ENCODE peak calls at places on chromosome 14, in seven cellular contexts. One of them, this sample, is unnamed.

GRCh38 chr14:54219281-54220121 is 177.3 kb upstream of the CDKN3 start:
- DNase-seq in H1: peak; percentile 67
- DNase-seq in HCT116: no peak
- DNase-seq in HepG2: no peak
- DNase-seq in GM12878: no peak
- DNase-seq in SK-N-SH: peak; percentile 48
- DNase-seq in K562: no peak
- DNase-seq in this sample: no peak

GRCh38 chr14:50366115-50366514 is 30.6 kb downstream of the CDKL1 start:
- DNase-seq in K562: no peak
- DNase-seq in H1: no peak
- DNase-seq in SK-N-SH: no peak
- DNase-seq in HCT116: no peak
- DNase-seq in GM12878: no peak
- DNase-seq in HepG2: no peak
- DNase-seq in this sample: no peak

GRCh38 chr14:94615254-94615653 is 3.1 kb downstream of the SERPINA3 start:
- DNase-seq in HepG2: no peak
- DNase-seq in K562: no peak
- DNase-seq in SK-N-SH: no peak
- DNase-seq in HCT116: no peak
- DNase-seq in H1: no peak
- DNase-seq in GM12878: no peak
- DNase-seq in this sample: no peak

GRCh38 chr14:100476012-100476822 is 111.0 kb downstream of the BEGAIN start:
- DNase-seq in SK-N-SH: no peak
- DNase-seq in K562: no peak
- DNase-seq in HCT116: peak; percentile 94
- DNase-seq in GM12878: no peak
- DNase-seq in H1: no peak
- DNase-seq in HepG2: peak; percentile 95
- DNase-seq in this sample: no peak

GRCh38 chr14:94388027-94388895 is at the start of gene SERPINA1:
- DNase-seq in SK-N-SH: no peak
- DNase-seq in GM12878: no peak
- DNase-seq in H1: no peak
- DNase-seq in HCT116: no peak
- DNase-seq in K562: no peak
- DNase-seq in HepG2: peak; percentile 96
- DNase-seq in this sample: no peak

GRCh38 chr14:100522616-100523021 is 64.6 kb downstream of the BEGAIN start:
- DNase-seq in SK-N-SH: no peak
- DNase-seq in K562: no peak
- DNase-seq in GM12878: no peak
- DNase-seq in H1: peak; percentile 50
- DNase-seq in HepG2: no peak
- DNase-seq in HCT116: no peak
- DNase-seq in this sample: no peak

GRCh38 chr14:104264495-104265265 is 126.3 kb downstream of the KIF26A start:
- DNase-seq in SK-N-SH: no peak
- DNase-seq in GM12878: no peak
- DNase-seq in HepG2: no peak
- DNase-seq in H1: no peak
- DNase-seq in K562: no peak
- DNase-seq in HCT116: no peak
- DNase-seq in this sample: no peak

GRCh38 chr14:49420201-49420600 is 166.0 kb downstream of the RPS29 start:
- DNase-seq in HepG2: no peak
- DNase-seq in GM12878: no peak
- DNase-seq in H1: no peak
- DNase-seq in K562: no peak
- DNase-seq in HCT116: no peak
- DNase-seq in SK-N-SH: no peak
- DNase-seq in this sample: no peak

GRCh38 chr14:88866305-88866704 is 41.9 kb downstream of the TTC8 start:
- DNase-seq in HepG2: no peak
- DNase-seq in H1: no peak
- DNase-seq in SK-N-SH: no peak
- DNase-seq in GM12878: no peak
- DNase-seq in K562: no peak
- DNase-seq in HCT116: no peak
- DNase-seq in this sample: no peak

GRCh38 chr14:31286456-31287293 is 79.1 kb upstream of the HECTD1 start:
- DNase-seq in GM12878: no peak
- DNase-seq in HepG2: peak; percentile 83
- DNase-seq in H1: peak; percentile 68
- DNase-seq in HCT116: peak; percentile 50
- DNase-seq in SK-N-SH: no peak
- DNase-seq in K562: peak; percentile 22
- DNase-seq in this sample: peak; percentile 28

GRCh38 chr14:36520601-36521525 is 831 bp upstream of the NKX2-1 start:
- DNase-seq in HepG2: peak; percentile 44
- DNase-seq in HCT116: peak; percentile 7
- DNase-seq in H1: peak; percentile 80
- DNase-seq in K562: peak; percentile 29
- DNase-seq in GM12878: no peak
- DNase-seq in SK-N-SH: peak; percentile 73
- DNase-seq in this sample: peak; percentile 55

GRCh38 chr14:63345826-63346225 is 27.1 kb upstream of the GPHB5 start:
- DNase-seq in H1: no peak
- DNase-seq in K562: no peak
- DNase-seq in SK-N-SH: no peak
- DNase-seq in GM12878: no peak
- DNase-seq in HCT116: no peak
- DNase-seq in HepG2: no peak
- DNase-seq in this sample: no peak

GRCh38 chr14:101200008-101200649 is 296.6 kb upstream of the RTL1 start:
- DNase-seq in K562: no peak
- DNase-seq in H1: peak; percentile 32
- DNase-seq in HepG2: no peak
- DNase-seq in SK-N-SH: peak; percentile 6
- DNase-seq in HCT116: no peak
- DNase-seq in GM12878: no peak
- DNase-seq in this sample: no peak

GRCh38 chr14:50383618-50384225 is 13.0 kb downstream of the CDKL1 start:
- DNase-seq in SK-N-SH: no peak
- DNase-seq in H1: no peak
- DNase-seq in HepG2: no peak
- DNase-seq in K562: no peak
- DNase-seq in HCT116: no peak
- DNase-seq in GM12878: no peak
- DNase-seq in this sample: no peak

GRCh38 chr14:105501504-105502291 is 10.7 kb downstream of the TEDC1 start:
- DNase-seq in HepG2: no peak
- DNase-seq in GM12878: no peak
- DNase-seq in H1: no peak
- DNase-seq in SK-N-SH: no peak
- DNase-seq in K562: no peak
- DNase-seq in HCT116: no peak
- DNase-seq in this sample: no peak

GRCh38 chr14:100289916-100290606 is 16.2 kb downstream of the SLC25A29 start:
- DNase-seq in HepG2: no peak
- DNase-seq in K562: no peak
- DNase-seq in HCT116: no peak
- DNase-seq in GM12878: no peak
- DNase-seq in SK-N-SH: peak; percentile 47
- DNase-seq in H1: peak; percentile 52
- DNase-seq in this sample: no peak

GRCh38 chr14:30655124-30655523 is 33.0 kb downstream of the SCFD1 start:
- DNase-seq in H1: no peak
- DNase-seq in K562: no peak
- DNase-seq in HepG2: no peak
- DNase-seq in HCT116: no peak
- DNase-seq in SK-N-SH: no peak
- DNase-seq in GM12878: no peak
- DNase-seq in this sample: no peak

GRCh38 chr14:24255438-24255837 is 7.5 kb downstream of the TGM1 start:
- DNase-seq in HCT116: no peak
- DNase-seq in K562: no peak
- DNase-seq in HepG2: no peak
- DNase-seq in GM12878: no peak
- DNase-seq in SK-N-SH: no peak
- DNase-seq in H1: no peak
- DNase-seq in this sample: no peak

GRCh38 chr14:104387000-104387384 is 192.6 kb upstream of the C14orf180 start:
- DNase-seq in K562: no peak
- DNase-seq in HepG2: no peak
- DNase-seq in SK-N-SH: peak; percentile 36
- DNase-seq in HCT116: no peak
- DNase-seq in GM12878: no peak
- DNase-seq in H1: no peak
- DNase-seq in this sample: no peak

GRCh38 chr14:75069021-75069810 is at the start of gene ZC2HC1C:
- DNase-seq in SK-N-SH: peak; percentile 97
- DNase-seq in HepG2: peak; percentile 89
- DNase-seq in K562: peak; percentile 95
- DNase-seq in HCT116: peak; percentile 64
- DNase-seq in H1: peak; percentile 98
- DNase-seq in GM12878: no peak
- DNase-seq in this sample: peak; percentile 95

GRCh38 chr14:99329711-99330315 is 57.8 kb upstream of the BCL11B start:
- DNase-seq in HepG2: no peak
- DNase-seq in SK-N-SH: no peak
- DNase-seq in GM12878: no peak
- DNase-seq in K562: no peak
- DNase-seq in H1: no peak
- DNase-seq in HCT116: no peak
- DNase-seq in this sample: no peak

GRCh38 chr14:20524027-20524426 is 18.7 kb downstream of the RNASE10 start:
- DNase-seq in HCT116: no peak
- DNase-seq in SK-N-SH: no peak
- DNase-seq in K562: no peak
- DNase-seq in HepG2: no peak
- DNase-seq in H1: no peak
- DNase-seq in GM12878: no peak
- DNase-seq in this sample: no peak

GRCh38 chr14:53004976-53005375 is 54.1 kb upstream of the FERMT2 start:
- DNase-seq in H1: no peak
- DNase-seq in K562: no peak
- DNase-seq in HepG2: no peak
- DNase-seq in HCT116: no peak
- DNase-seq in GM12878: no peak
- DNase-seq in SK-N-SH: no peak
- DNase-seq in this sample: no peak
- TF ChIP-seq JUND in H1: no peak
- TF ChIP-seq JUND in K562: no peak
- TF ChIP-seq JUND in HepG2: no peak
- TF ChIP-seq JUND in HCT116: no peak
- TF ChIP-seq JUND in GM12878: no peak
- TF ChIP-seq JUND in SK-N-SH: no peak
- TF ChIP-seq JUND in this sample: no peak

DNA sequence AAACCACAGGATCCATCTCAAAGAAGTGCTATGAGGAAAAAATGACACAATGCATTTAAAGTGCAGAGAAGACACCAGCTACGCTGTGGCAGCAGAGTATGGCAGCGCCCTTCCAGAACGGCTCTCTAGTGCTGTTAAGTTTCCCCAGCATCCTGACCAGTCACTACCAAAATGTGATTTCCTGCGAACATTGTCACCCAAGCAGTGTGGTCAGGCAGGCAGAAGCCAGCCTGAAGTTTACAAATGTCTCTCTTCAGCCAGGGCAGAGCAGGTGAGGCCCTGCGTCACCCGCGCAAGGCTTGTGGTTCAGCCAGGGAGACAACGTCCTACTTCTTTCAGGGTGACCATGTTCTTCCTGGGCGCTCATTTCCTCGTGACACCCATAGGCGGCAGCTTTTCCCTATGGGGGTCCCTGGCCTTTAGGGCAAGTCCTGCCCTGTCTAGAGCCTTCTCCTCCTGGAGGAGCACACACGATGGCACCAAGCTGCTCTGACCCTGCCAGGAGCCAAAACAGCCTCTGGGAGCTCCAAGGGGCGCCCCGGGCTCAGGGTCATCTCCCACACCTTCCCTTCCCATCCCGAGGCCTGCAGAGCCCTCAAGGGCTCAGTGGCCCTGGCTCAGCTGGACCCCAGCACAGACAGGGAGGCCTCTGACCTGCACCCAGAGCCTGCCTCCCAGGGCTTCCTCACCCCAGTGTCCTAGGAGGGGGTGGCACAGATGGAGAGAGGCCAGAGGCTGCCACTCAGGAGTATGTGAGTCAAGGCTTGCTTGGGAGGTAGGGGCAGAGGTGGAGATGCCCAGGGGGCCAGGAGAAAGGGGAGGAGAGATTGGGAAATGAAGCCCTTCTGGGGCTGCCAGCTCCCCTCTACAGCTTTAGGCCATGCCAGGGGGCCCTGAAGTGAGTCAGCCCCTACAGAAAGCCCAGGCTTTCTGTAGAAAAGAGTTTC is 41.9 kb downstream of the PSMA6 start:
- DNase-seq in SK-N-SH: peak; percentile 16
- DNase-seq in K562: no peak
- DNase-seq in HepG2: peak; percentile 78
- DNase-seq in HCT116: no peak
- DNase-seq in GM12878: no peak
- DNase-seq in H1: peak; percentile 47
- DNase-seq in this sample: no peak
- TF ChIP-seq JUND in SK-N-SH: no peak
- TF ChIP-seq JUND in K562: no peak
- TF ChIP-seq JUND in HepG2: no peak
- TF ChIP-seq JUND in HCT116: no peak
- TF ChIP-seq JUND in GM12878: no peak
- TF ChIP-seq JUND in H1: no peak
- TF ChIP-seq JUND in this sample: no peak

GRCh38 chr14:84655014-84655413 is 874.9 kb upstream of the FLRT2 start:
- DNase-seq in SK-N-SH: no peak
- DNase-seq in K562: no peak
- DNase-seq in H1: no peak
- DNase-seq in HepG2: no peak
- DNase-seq in GM12878: no peak
- DNase-seq in HCT116: no peak
- DNase-seq in this sample: no peak
- TF ChIP-seq JUND in SK-N-SH: no peak
- TF ChIP-seq JUND in K562: no peak
- TF ChIP-seq JUND in H1: no peak
- TF ChIP-seq JUND in HepG2: no peak
- TF ChIP-seq JUND in GM12878: no peak
- TF ChIP-seq JUND in HCT116: no peak
- TF ChIP-seq JUND in this sample: no peak

GRCh38 chr14:71726639-71727085 is 205.6 kb upstream of the RGS6 start:
- DNase-seq in H1: no peak
- DNase-seq in K562: no peak
- DNase-seq in GM12878: no peak
- DNase-seq in HepG2: no peak
- DNase-seq in HCT116: no peak
- DNase-seq in SK-N-SH: no peak
- DNase-seq in this sample: no peak

GRCh38 chr14:71729581-71729980 is 202.6 kb upstream of the RGS6 start:
- DNase-seq in H1: no peak
- DNase-seq in HepG2: no peak
- DNase-seq in SK-N-SH: no peak
- DNase-seq in K562: no peak
- DNase-seq in GM12878: no peak
- DNase-seq in HCT116: no peak
- DNase-seq in this sample: no peak

GRCh38 chr14:71730471-71730870 is 201.8 kb upstream of the RGS6 start:
- DNase-seq in HCT116: no peak
- DNase-seq in K562: no peak
- DNase-seq in H1: no peak
- DNase-seq in SK-N-SH: no peak
- DNase-seq in GM12878: no peak
- DNase-seq in HepG2: no peak
- DNase-seq in this sample: no peak

GRCh38 chr14:71725802-71726638 is 206.2 kb upstream of the RGS6 start:
- DNase-seq in HCT116: no peak
- DNase-seq in H1: no peak
- DNase-seq in SK-N-SH: no peak
- DNase-seq in K562: no peak
- DNase-seq in GM12878: no peak
- DNase-seq in HepG2: no peak
- DNase-seq in this sample: no peak

GRCh38 chr14:71728386-71728785 is 203.8 kb upstream of the RGS6 start:
- DNase-seq in K562: no peak
- DNase-seq in H1: no peak
- DNase-seq in HepG2: no peak
- DNase-seq in HCT116: no peak
- DNase-seq in SK-N-SH: no peak
- DNase-seq in GM12878: no peak
- DNase-seq in this sample: no peak
- TF ChIP-seq JUND in K562: no peak
- TF ChIP-seq JUND in H1: no peak
- TF ChIP-seq JUND in HepG2: no peak
- TF ChIP-seq JUND in HCT116: no peak
- TF ChIP-seq JUND in SK-N-SH: no peak
- TF ChIP-seq JUND in GM12878: no peak
- TF ChIP-seq JUND in this sample: no peak